ENCODE peak calls at places on chromosomes 6 and 20, in six cellular contexts. S is mucosa of descending colon, B is heart right ventricle, D is A549, W is K562, I is Peyer's patch. A is an unnamed sample. For H3K4me1, the result is how much of the 10 kb centered on the place peaks cover.

GRCh38 chr6:72522735-72523141 is 99.1 kb upstream of the KCNQ5 start:
- DNase-seq in I (no peak), S (no peak), D (peak), W (peak), B (no peak), A (no peak)

GRCh38 chr20:4875578-4876067 is 125.7 kb downstream of the SLC23A2 start:
- DNase-seq in B (no peak), D (no peak), W (no peak), S (no peak), I (no peak), A (no peak)

GRCh38 chr20:11712611-11713160 is 205.0 kb upstream of the BTBD3 start:
- DNase-seq in W (no peak), I (no peak), D (no peak), B (no peak), S (no peak), A (no peak)

GRCh38 chr20:24949756-24950127 is 673 bp downstream of the CST7 start:
- DNase-seq in B (no peak), W (peak), S (no peak), D (no peak), I (no peak), A (no peak)

GRCh38 chr6:87180105-87180504 is 24.7 kb downstream of the ZNF292 start:
- DNase-seq in S (no peak), W (no peak), B (no peak), I (no peak), D (no peak), A (no peak)

GRCh38 chr20:43658068-43658722 is 8.7 kb upstream of the MYBL2 start:
- DNase-seq in B (no peak), D (peak), W (peak), S (no peak), I (no peak), A (no peak)

GRCh38 chr6:62808575-62809293 is 402.5 kb upstream of the FKBP1C start:
- DNase-seq in W (no peak), S (peak), B (no peak), I (no peak), D (no peak), A (no peak)

GRCh38 chr20:16475225-16475624 is 98.0 kb downstream of the KIF16B start:
- DNase-seq in D (no peak), W (no peak), B (no peak), S (no peak), I (no peak), A (no peak)

GRCh38 chr20:40775747-40776146 is 86.7 kb upstream of the MAFB start:
- DNase-seq in S (no peak), I (no peak), W (no peak), D (no peak), B (no peak), A (no peak)

GRCh38 chr6:15956205-15957106 is 172.4 kb upstream of the MYLIP start:
- DNase-seq in S (peak), B (no peak), D (no peak), I (peak), W (no peak), A (no peak)

GRCh38 chr6:125794342-125795137 is 3.8 kb downstream of the NCOA7 start:
- DNase-seq in W (no peak), S (no peak), I (no peak), D (no peak), B (no peak), A (no peak)

GRCh38 chr6:116680880-116681672 is at the start of gene KPNA5:
- DNase-seq in B (peak), I (peak), W (peak), S (peak), D (peak), A (peak)

GRCh38 chr20:52972965-52973819 is 1.0 kb downstream of the TSHZ2 start:
- DNase-seq in B (no peak), S (peak), I (peak), W (no peak), D (no peak), A (peak)

GRCh38 chr6:5737460-5737859 is 269.3 kb downstream of the NRN1 start:
- DNase-seq in B (no peak), I (no peak), S (no peak), W (peak), D (no peak), A (no peak)

GRCh38 chr6:47810885-47811284 is 29.1 kb downstream of the OPN5 start:
- DNase-seq in W (no peak), B (no peak), D (no peak), S (no peak), I (no peak), A (no peak)

GRCh38 chr6:14010275-14010674 is 85.5 kb downstream of the RNF182 start:
- DNase-seq in I (no peak), W (no peak), B (no peak), D (no peak), S (no peak), A (no peak)

GRCh38 chr6:25343984-25344383 is 64.8 kb downstream of the CARMIL1 start:
- DNase-seq in D (no peak), B (no peak), W (no peak), I (no peak), S (no peak), A (no peak)

GRCh38 chr20:36336838-36337478 is 30.8 kb downstream of the DLGAP4 start:
- DNase-seq in S (no peak), I (no peak), D (no peak), W (no peak), B (no peak), A (peak)

GRCh38 chr20:61736001-61736635 is 329.6 kb downstream of the TAF4 start:
- DNase-seq in S (no peak), W (no peak), D (no peak), I (peak), B (no peak), A (peak)

GRCh38 chr6:117548797-117549301 is 53.5 kb downstream of the GOPC start:
- DNase-seq in B (no peak), I (no peak), D (no peak), W (no peak), S (no peak), A (no peak)

GRCh38 chr6:56279346-56280080 is 32.1 kb upstream of the COL21A1 start:
- DNase-seq in B (no peak), S (no peak), I (no peak), W (no peak), D (peak), A (no peak)

GRCh38 chr6:39224523-39225182 is 4.6 kb downstream of the KCNK5 start:
- DNase-seq in B (no peak), I (no peak), W (no peak), D (no peak), S (peak), A (no peak)

GRCh38 chr6:158662607-158663464 is 13.0 kb downstream of the SYTL3 start:
- DNase-seq in S (no peak), I (no peak), D (no peak), B (no peak), W (no peak), A (peak)

GRCh38 chr20:62929051-62929538 is 2.8 kb upstream of the DIDO1 start:
- DNase-seq in W (peak), B (peak), S (peak), D (no peak), I (peak), A (peak)

DNA sequence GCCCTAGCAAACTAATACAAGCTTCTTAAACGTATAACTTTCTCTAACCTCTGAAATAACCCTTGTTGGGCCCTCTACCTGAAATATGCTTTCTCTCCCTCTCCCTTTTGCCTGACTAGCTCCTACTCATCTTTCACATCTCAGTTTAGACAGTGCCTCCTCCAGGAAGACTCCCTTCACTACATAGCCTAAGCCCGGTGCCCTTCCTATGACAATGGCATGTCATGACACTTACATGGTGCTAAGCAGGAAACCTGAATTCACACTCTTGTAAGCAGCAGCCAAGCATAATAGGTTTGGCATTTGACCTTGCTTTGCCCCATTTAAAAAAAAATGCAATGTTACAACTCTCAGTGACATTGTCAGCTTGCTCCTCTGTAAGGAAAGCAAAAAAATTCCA is 33.1 kb upstream of the FBXL4 start:
- DNase-seq in W (no peak), D (no peak), S (no peak), B (no peak), I (no peak), A (no peak)
- H3K4me1 ChIP-seq in W (under half), D (under half), S (under half), B (under half), I (under half), A (under half)

DNA sequence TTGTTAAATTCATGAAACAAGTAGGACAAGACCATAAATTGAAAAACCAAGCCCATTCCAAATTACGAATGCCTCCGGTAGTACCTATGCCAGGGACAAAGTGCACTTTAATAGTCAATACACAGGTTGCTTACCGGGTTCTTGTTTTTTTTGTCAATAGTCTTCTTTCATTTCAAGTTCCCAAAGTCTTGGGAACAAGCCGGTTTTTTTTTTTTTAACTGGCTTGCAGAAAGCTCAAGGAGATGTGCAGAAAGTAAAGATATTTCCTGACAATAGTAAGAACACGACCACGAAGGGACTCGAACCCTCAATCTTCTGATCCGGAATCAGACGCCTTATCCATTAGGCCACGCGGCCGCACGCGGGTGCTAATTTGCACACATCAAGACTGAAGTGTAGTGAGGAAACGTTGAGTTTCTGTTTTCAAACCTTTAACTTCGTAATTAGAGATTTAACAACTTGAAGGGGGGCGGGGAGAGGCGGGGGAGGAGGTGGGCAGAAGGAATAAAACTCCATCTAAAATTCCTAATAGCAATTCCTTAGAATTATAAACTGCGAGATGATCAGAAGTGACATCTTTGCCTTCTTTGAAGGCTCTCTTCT is 181.0 kb downstream of the TRIM27 start:
- DNase-seq in S (no peak), B (no peak), D (peak), W (peak), I (no peak), A (no peak)
- H3K4me3 ChIP-seq in S (no peak), B (no peak), D (peak), W (peak), I (no peak), A (no peak)

GRCh38 chr20:22576273-22576672 is 8.1 kb downstream of the FOXA2 start:
- DNase-seq in B (no peak), S (no peak), W (no peak), I (no peak), D (no peak), A (no peak)
- H3K4me1 ChIP-seq in B (under half), S (under half), W (under half), I (under half), D (under half), A (under half)

GRCh38 chr20:32052090-32052791 is at the start of gene HCK:
- DNase-seq in S (peak), I (no peak), B (no peak), W (no peak), D (peak), A (peak)
- H3K4me3 ChIP-seq in S (no peak), I (peak), B (peak), W (no peak), D (peak), A (peak)

GRCh38 chr20:54598351-54598750 is 123.0 kb downstream of the DOK5 start:
- DNase-seq in I (no peak), B (no peak), S (no peak), D (no peak), W (no peak), A (no peak)
- H3K4me1 ChIP-seq in I (under half), B (under half), S (under half), D (under half), W (under half), A (under half)

GRCh38 chr20:3785240-3786125 is 1.1 kb downstream of the CENPB start:
- DNase-seq in I (no peak), D (no peak), S (peak), W (no peak), B (peak), A (peak)

GRCh38 chr20:3786126-3786484 is 435 bp downstream of the CENPB start:
- DNase-seq in B (peak), S (peak), W (no peak), D (no peak), I (peak), A (peak)

GRCh38 chr20:3784226-3784853 is 2.2 kb downstream of the CENPB start:
- DNase-seq in I (no peak), D (no peak), B (peak), S (no peak), W (no peak), A (no peak)

GRCh38 chr20:3783516-3784225 is 2.4 kb upstream of the SPEF1 start:
- DNase-seq in B (peak), W (no peak), D (no peak), S (no peak), I (no peak), A (peak)

GRCh38 chr20:3784863-3785239 is 1.7 kb downstream of the CENPB start:
- DNase-seq in B (no peak), S (no peak), I (no peak), D (no peak), W (no peak), A (peak)
- H3K4me3 ChIP-seq in B (peak), S (no peak), I (no peak), D (peak), W (peak), A (peak)

DNA sequence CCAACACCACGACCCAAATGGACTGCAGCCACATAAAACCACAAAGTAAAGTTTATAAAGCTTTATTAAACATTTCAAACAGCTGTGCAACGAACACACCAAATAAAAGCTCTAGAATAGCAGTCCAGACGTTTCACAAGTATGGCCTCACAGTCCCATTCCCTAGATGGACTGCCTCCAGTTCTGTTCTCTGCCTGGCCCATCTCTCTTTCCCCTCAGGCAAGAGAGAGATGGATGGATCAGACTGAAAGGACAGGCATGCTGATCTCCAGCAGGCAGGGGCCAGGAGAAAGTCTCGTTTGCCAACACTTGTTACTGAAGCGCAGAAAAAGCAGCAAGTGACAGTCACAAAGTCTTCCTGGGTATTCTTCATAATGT is 3.7 kb upstream of the NNAT start:
- DNase-seq in I (no peak), D (no peak), W (no peak), S (no peak), B (no peak), A (no peak)
- H3K4me1 ChIP-seq in I (under half), D (under half), W (under half), S (under half), B (half or more), A (half or more)

GRCh38 chr6:111972714-111973678 is 80.9 kb upstream of the CCN6 start:
- DNase-seq in S (no peak), I (no peak), B (peak), D (peak), W (no peak), A (peak)
- H3K4me3 ChIP-seq in S (no peak), I (no peak), B (no peak), D (no peak), W (no peak), A (no peak)

GRCh38 chr6:37835923-37836322 is 16.4 kb downstream of the ZFAND3 start:
- DNase-seq in D (no peak), S (no peak), W (no peak), I (no peak), B (no peak), A (no peak)

GRCh38 chr6:37827603-37828265 is 8.2 kb downstream of the ZFAND3 start:
- DNase-seq in D (no peak), S (no peak), W (no peak), B (no peak), I (no peak), A (no peak)

GRCh38 chr6:37826993-37827392 is 7.5 kb downstream of the ZFAND3 start:
- DNase-seq in D (no peak), B (no peak), W (no peak), S (no peak), I (no peak), A (no peak)

GRCh38 chr6:37830225-37830624 is 10.7 kb downstream of the ZFAND3 start:
- DNase-seq in S (no peak), I (no peak), D (no peak), W (no peak), B (no peak), A (no peak)

GRCh38 chr6:37831457-37831856 is 11.9 kb downstream of the ZFAND3 start:
- DNase-seq in S (no peak), I (no peak), D (no peak), W (no peak), B (no peak), A (no peak)
- H3K4me1 ChIP-seq in S (under half), I (under half), D (under half), W (under half), B (half or more), A (half or more)

A was measured in psoas muscle.